ENCODE peak calls at places on chromosomes 3 and 15, in five cellular contexts. O, E, A, L and J are unnamed samples.

GRCh38 chr3:113626513-113627371 is 69.7 kb downstream of the USF3 start:
- DNase-seq in O (no peak), E (peak), A (peak), L (peak), J (peak)

GRCh38 chr15:44193651-44194396 is 1.2 kb downstream of the FRMD5 start:
- DNase-seq in O (no peak), E (no peak), A (no peak), L (no peak), J (peak)

GRCh38 chr3:194196876-194197275 is 60.9 kb downstream of the HES1 start:
- DNase-seq in O (no peak), E (no peak), A (no peak), L (no peak), J (no peak)

GRCh38 chr3:47398218-47398617 is 17.4 kb downstream of the PTPN23 start:
- DNase-seq in O (no peak), E (no peak), A (no peak), L (no peak), J (no peak)

GRCh38 chr3:48024401-48024800 is 8.2 kb upstream of the MAP4 start:
- DNase-seq in O (no peak), E (no peak), A (no peak), L (no peak), J (no peak)

GRCh38 chr15:62648954-62649353 is 393.6 kb upstream of the TPM1 start:
- DNase-seq in O (no peak), E (peak), A (no peak), L (peak), J (no peak)

GRCh38 chr3:176948123-176948522 is 249.2 kb downstream of the TBL1XR1 start:
- DNase-seq in O (no peak), E (no peak), A (no peak), L (no peak), J (no peak)

GRCh38 chr3:103862415-103862814 is 1427.6 kb downstream of the ZPLD1 start:
- DNase-seq in O (no peak), E (no peak), A (no peak), L (no peak), J (no peak)

GRCh38 chr15:96326551-96327154 is 3.8 kb upstream of the NR2F2 start:
- DNase-seq in O (no peak), E (peak), A (no peak), L (no peak), J (no peak)

GRCh38 chr15:22968356-22968755 is 11.8 kb downstream of the CYFIP1 start:
- DNase-seq in O (peak), E (peak), A (no peak), L (peak), J (no peak)

GRCh38 chr3:125916376-125916978 is 52.5 kb upstream of the ROPN1B start:
- DNase-seq in O (peak), E (peak), A (peak), L (peak), J (no peak)

GRCh38 chr3:55491296-55491816 is 4.2 kb upstream of the WNT5A start:
- DNase-seq in O (peak), E (no peak), A (no peak), L (no peak), J (no peak)

GRCh38 chr15:34650177-34650576 is 66.7 kb upstream of the GOLGA8B start:
- DNase-seq in O (peak), E (no peak), A (no peak), L (peak), J (no peak)

GRCh38 chr3:122074621-122075265 is 19.6 kb downstream of the CD86 start:
- DNase-seq in O (no peak), E (no peak), A (no peak), L (peak), J (no peak)

GRCh38 chr15:40340740-40341400 is at the start of gene CCDC9B:
- DNase-seq in O (peak), E (peak), A (peak), L (no peak), J (no peak)

GRCh38 chr3:114313426-114313825 is 19.6 kb downstream of the TIGIT start:
- DNase-seq in O (no peak), E (no peak), A (no peak), L (no peak), J (no peak)

GRCh38 chr3:32553459-32553858 is 17.2 kb downstream of the DYNC1LI1 start:
- DNase-seq in O (no peak), E (no peak), A (no peak), L (peak), J (no peak)

GRCh38 chr3:119911748-119912147 is 129.8 kb downstream of the NR1I2 start:
- DNase-seq in O (no peak), E (no peak), A (no peak), L (peak), J (no peak)

GRCh38 chr15:66654718-66655375 is 47.2 kb upstream of the SMAD6 start:
- DNase-seq in O (no peak), E (no peak), A (no peak), L (no peak), J (no peak)

GRCh38 chr3:126050626-126051025 is 33.3 kb downstream of the SLC41A3 start:
- DNase-seq in O (no peak), E (no peak), A (no peak), L (no peak), J (no peak)

GRCh38 chr3:3798641-3799113 is 554 bp upstream of the LRRN1 start:
- DNase-seq in O (peak), E (no peak), A (peak), L (no peak), J (peak)

GRCh38 chr15:71683401-71684274 is 126.7 kb upstream of the NR2E3 start:
- DNase-seq in O (no peak), E (no peak), A (no peak), L (no peak), J (no peak)

GRCh38 chr15:56428821-56429458 is 36.0 kb downstream of the MNS1 start:
- DNase-seq in O (no peak), E (peak), A (no peak), L (peak), J (no peak)

GRCh38 chr15:40857601-40858351 is 13.9 kb downstream of the SPINT1 start:
- DNase-seq in O (no peak), E (peak), A (peak), L (peak), J (peak)

GRCh38 chr3:158672293-158673176 is at the start of gene LXN:
- DNase-seq in O (peak), E (peak), A (peak), L (peak), J (peak)

GRCh38 chr3:64693031-64693430 is 5.2 kb upstream of the ADAMTS9 start:
- DNase-seq in O (no peak), E (no peak), A (no peak), L (no peak), J (no peak)

GRCh38 chr3:14142567-14143270 is 17.9 kb downstream of the TMEM43 start:
- DNase-seq in O (no peak), E (no peak), A (no peak), L (no peak), J (no peak)

GRCh38 chr3:43286886-43287301 is 554 bp downstream of the SNRK start:
- DNase-seq in O (no peak), E (peak), A (no peak), L (peak), J (peak)

GRCh38 chr15:31402511-31403056 is 75.9 kb downstream of the KLF13 start:
- DNase-seq in O (no peak), E (no peak), A (no peak), L (no peak), J (no peak)

GRCh38 chr15:64344651-64345262 is 11.2 kb downstream of the CSNK1G1 start:
- DNase-seq in O (no peak), E (no peak), A (no peak), L (no peak), J (no peak)

GRCh38 chr3:127209840-127210653 is 17.1 kb downstream of the PRR23E start:
- DNase-seq in O (no peak), E (no peak), A (no peak), L (no peak), J (no peak)

GRCh38 chr3:65233561-65233960 is 545.8 kb upstream of the ADAMTS9 start:
- DNase-seq in O (no peak), E (no peak), A (no peak), L (no peak), J (no peak)

GRCh38 chr15:83092309-83092976 is 15.0 kb upstream of the TM6SF1 start:
- DNase-seq in O (no peak), E (no peak), A (no peak), L (peak), J (peak)

DNA sequence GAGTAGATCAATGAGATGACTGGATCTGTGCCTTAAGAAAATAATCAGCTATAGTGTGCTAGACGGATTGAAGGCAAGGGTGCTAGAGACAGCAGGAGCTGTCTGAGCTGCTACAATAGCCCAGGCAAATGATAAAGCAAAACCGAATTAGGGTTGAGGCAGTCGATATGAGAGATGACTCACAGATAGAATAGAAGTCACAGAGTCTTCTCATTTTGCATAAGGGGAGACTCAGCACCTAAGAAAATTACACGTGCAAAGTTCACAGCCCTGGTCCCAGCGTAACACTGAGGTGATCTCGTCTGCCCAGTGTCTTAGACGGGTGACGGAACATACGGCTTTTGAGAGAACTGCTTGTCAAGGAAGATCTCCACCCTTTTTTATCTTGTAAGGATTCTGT is 11.6 kb downstream of the LPP start:
- DNase-seq in O (no peak), E (peak), A (no peak), L (no peak), J (no peak)
- TF ChIP-seq CTCF in O (no peak), E (no peak), A (no peak), L (no peak), J (no peak)

DNA sequence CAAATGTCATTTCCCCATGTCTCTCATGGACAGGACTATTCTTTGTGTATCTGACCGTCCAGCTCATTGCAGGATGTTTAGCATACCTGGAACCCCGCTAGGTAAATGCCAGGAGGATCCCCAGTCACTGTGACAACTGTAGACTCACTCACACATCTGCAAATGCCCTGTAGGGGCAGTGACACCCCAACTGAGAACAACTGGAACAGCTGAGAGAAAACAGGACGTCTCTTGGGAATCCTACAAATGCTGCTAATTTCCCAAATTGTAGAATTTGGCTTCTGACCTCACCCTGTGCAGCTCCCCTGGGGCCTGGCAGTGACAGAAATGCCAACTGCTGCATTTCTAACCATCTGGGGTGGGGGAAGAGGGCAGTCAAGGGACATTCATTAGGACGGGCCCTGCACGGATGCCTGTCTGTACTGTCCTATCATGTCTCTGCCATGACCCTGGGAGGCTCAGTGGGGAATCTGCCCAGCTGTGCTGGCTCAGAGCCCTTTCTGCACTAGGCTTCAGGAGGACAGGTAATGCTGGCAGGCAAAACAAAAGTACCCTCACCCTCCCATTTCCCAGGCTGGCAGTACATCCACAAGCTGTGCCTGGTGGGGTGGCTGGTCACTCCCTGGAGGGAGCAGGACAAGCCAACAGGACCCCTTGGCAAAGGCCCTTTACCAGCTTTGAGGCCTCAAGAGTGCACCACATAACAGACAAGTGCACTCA is 30.4 kb downstream of the RAB6B start:
- DNase-seq in O (no peak), E (no peak), A (no peak), L (no peak), J (no peak)
- TF ChIP-seq CTCF in O (no peak), E (no peak), A (no peak), L (no peak), J (no peak)

GRCh38 chr3:41502461-41502860 is 303.2 kb downstream of the CTNNB1 start:
- DNase-seq in O (no peak), E (no peak), A (no peak), L (no peak), J (no peak)

GRCh38 chr3:41507336-41508062 is 308.2 kb downstream of the CTNNB1 start:
- DNase-seq in O (no peak), E (no peak), A (no peak), L (peak), J (no peak)

GRCh38 chr3:41503998-41504623 is 304.8 kb downstream of the CTNNB1 start:
- DNase-seq in O (no peak), E (no peak), A (no peak), L (peak), J (no peak)

GRCh38 chr3:41508063-41508696 is 308.9 kb downstream of the CTNNB1 start:
- DNase-seq in O (peak), E (peak), A (no peak), L (no peak), J (no peak)
- TF ChIP-seq CTCF in O (peak), E (no peak), A (no peak), L (no peak), J (no peak)

DNA sequence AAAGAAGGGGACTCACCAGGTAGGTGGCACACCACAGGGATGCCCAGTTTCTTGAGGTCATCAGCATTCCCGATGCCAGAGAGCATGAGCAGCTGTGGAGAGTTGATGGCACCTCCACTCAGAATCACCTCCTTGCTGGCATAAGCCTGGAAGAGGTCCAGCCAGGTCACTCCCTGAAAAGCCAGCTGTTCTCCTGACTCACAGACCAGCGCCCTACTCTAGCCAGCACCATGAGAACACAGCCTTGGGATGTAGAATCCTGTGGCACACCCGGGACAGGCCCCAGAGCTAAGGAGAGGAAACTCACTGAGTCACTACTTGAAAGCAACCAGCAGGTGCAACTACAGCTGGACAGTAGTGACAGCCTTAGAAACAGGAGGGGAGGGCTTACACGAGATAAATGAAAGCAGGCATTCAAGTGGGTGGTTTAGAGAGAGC is 24.6 kb downstream of the CHDH start:
- DNase-seq in O (no peak), E (no peak), A (no peak), L (peak), J (no peak)
- TF ChIP-seq CTCF in O (no peak), E (no peak), A (no peak), L (no peak), J (no peak)

DNA sequence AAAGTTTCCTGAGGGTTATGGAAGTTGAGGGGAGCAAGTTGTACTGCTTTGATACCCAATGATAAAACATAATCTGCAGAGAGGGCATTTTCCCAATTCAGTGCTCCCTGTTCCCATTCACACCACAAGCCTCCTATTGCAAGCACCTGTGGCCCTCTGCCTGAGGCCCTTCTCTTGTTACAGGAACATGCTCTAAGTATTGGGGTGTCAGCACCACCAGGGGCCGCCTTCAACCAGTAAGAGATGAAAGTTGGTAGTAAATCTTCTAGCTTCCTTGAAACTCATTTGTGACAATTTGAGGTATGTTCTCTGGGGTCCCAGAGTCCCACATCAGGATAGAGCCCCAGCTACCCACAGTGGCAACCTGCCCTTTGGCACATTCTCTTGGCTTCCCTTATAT is 265.4 kb upstream of the ARHGEF26 start:
- DNase-seq in O (no peak), E (no peak), A (no peak), L (peak), J (no peak)
- TF ChIP-seq CTCF in O (no peak), E (no peak), A (no peak), L (no peak), J (no peak)

DNA sequence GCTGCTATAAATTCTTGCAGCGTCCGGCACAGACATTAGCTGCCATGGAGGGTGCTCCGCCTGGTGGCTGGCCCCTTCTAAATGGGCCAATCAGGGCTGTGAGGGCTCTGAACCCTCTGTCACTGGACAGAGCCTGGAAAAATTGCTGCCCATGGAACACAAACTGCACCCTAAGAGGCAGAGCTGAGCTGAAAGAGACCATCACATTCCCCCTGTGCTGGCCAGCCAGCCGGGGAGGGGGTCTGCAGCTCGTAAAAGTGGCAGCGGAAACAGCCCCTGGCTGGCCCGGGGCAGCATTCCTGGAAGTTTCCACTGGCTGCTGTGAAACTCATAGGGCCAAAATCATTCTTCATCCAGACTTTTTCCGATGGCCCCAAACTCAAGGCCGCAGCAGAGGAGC is 21.0 kb upstream of the DUSP7 start:
- DNase-seq in O (no peak), E (no peak), A (no peak), L (no peak), J (no peak)
- TF ChIP-seq CTCF in O (no peak), E (no peak), A (no peak), L (no peak), J (no peak)

GRCh38 chr3:107680698-107681097 is 157.9 kb downstream of the BBX start:
- DNase-seq in O (no peak), E (no peak), A (no peak), L (peak), J (no peak)

GRCh38 chr3:107679911-107680310 is 157.1 kb downstream of the BBX start:
- DNase-seq in O (no peak), E (no peak), A (no peak), L (no peak), J (no peak)

GRCh38 chr3:107674371-107674770 is 151.6 kb downstream of the BBX start:
- DNase-seq in O (no peak), E (no peak), A (no peak), L (no peak), J (no peak)

GRCh38 chr3:107675233-107675900 is 152.6 kb downstream of the BBX start:
- DNase-seq in O (no peak), E (no peak), A (no peak), L (peak), J (no peak)

DNA sequence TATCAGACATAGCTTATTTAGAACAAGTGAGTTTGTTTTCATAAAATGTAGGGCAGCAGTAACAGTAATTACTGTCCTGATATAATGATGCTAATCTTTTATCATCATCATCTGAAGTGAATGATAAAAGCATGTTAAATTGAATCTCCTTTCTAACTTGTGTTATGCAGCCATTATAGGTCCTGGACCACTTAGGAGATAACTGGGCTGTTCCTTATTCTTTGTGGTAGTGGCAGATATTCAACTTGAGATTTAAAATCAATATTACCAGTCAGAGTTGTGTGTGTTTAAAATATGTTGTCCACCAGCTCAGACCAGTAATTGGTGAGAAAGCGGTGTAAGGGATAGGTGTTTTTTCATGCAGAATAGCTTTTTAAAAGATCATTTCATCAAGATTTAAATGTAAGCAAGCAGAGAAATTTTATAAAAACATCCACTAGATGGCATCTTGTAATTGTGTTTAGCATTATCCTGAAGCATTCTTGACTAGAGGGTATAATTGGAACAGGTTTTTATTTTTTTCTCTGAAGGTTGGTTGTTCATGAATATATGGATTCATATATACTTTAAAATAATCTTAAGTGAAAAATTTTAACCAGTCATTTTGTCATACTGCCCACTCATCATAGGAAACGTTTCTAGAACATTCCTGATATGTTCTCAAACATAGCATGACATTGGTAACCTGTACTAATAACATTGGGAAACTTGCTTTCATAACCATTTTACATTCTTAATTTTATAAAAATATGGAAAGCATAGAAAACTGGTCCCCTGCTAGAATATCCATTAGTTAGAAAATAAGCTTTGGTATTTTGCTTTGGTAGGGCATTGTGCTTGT is 153.9 kb downstream of the BBX start:
- DNase-seq in O (no peak), E (peak), A (no peak), L (peak), J (no peak)
- TF ChIP-seq CTCF in O (peak), E (peak), A (peak), L (peak), J (peak)

DNA sequence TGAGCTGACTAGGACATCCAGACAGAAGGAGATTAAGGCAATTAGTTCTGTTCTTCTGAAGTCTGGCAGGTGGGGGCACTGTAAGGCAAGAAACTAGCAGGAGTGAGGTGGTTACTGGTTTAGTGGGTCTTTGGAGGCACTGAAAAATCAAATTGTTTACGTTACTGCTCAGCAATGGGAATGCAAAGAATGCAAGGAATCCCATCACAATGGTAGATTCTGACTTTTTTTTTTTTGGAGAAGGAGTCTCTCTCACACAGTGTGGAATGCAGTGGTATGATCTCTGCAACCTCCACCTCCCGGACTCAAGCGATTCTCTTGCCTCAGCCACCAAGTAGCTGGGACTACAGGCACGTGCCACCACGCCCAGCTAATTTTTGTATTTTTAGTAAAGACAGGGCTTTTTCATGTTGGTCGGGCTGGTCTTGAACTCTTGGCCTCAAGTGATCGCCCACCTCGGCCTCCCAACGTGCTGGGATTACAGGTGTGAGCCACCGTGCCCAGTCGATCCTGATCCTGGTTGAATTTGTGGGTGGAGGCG is 16.4 kb downstream of the FAM107A start:
- DNase-seq in O (peak), E (peak), A (no peak), L (no peak), J (peak)
- TF ChIP-seq CTCF in O (peak), E (peak), A (no peak), L (no peak), J (no peak)